ENCODE peak calls at places on chromosomes 5 and 9, in six cellular contexts. E, L, H, S, W and Q are unnamed samples.
A peak's percentile ranks its signal among the peaks of the same experiment; 100 is the strongest.

GRCh38 chr5:143176048-143176447 is 227.4 kb downstream of the NR3C1 start:
- DNase-seq in E (no peak), L (no peak), H (no peak), S (no peak), W (no peak), Q (no peak)

GRCh38 chr5:167945542-167946384 is 345.7 kb upstream of the WWC1 start:
- DNase-seq in E (no peak), L (peak; percentile 43), H (no peak), S (no peak), W (no peak), Q (no peak)

GRCh38 chr5:76204713-76205112 is 121.5 kb downstream of the SV2C start:
- DNase-seq in E (no peak), L (peak; percentile 64), H (no peak), S (no peak), W (peak; percentile 62), Q (no peak)

GRCh38 chr5:178548751-178549150 is 41.4 kb downstream of the COL23A1 start:
- DNase-seq in E (no peak), L (no peak), H (no peak), S (no peak), W (no peak), Q (no peak)

GRCh38 chr5:44935262-44935661 is 126.5 kb downstream of the MRPS30 start:
- DNase-seq in E (no peak), L (no peak), H (peak; percentile 60), S (no peak), W (no peak), Q (no peak)

GRCh38 chr5:164119806-164120440 is 614.5 kb downstream of the MAT2B start:
- DNase-seq in E (no peak), L (no peak), H (peak; percentile 33), S (peak; percentile 30), W (peak; percentile 71), Q (no peak)

GRCh38 chr5:2759091-2759490 is 7.6 kb upstream of the IRX2 start:
- DNase-seq in E (no peak), L (no peak), H (no peak), S (no peak), W (no peak), Q (no peak)

GRCh38 chr9:130536594-130537215 is 42.7 kb upstream of the FUBP3 start:
- DNase-seq in E (no peak), L (no peak), H (no peak), S (no peak), W (no peak), Q (no peak)

GRCh38 chr9:104810421-104811339 is 46.8 kb downstream of the NIPSNAP3B start:
- DNase-seq in E (no peak), L (no peak), H (peak; percentile 15), S (no peak), W (peak; percentile 35), Q (no peak)

GRCh38 chr5:6914336-6914735 is 201.1 kb downstream of the TENT4A start:
- DNase-seq in E (no peak), L (no peak), H (no peak), S (no peak), W (no peak), Q (no peak)

GRCh38 chr5:134585966-134586365 is 46.7 kb downstream of the SAR1B start:
- DNase-seq in E (no peak), L (no peak), H (peak; percentile 6), S (no peak), W (no peak), Q (no peak)

GRCh38 chr5:82396871-82397514 is 118.8 kb upstream of the RPS23 start:
- DNase-seq in E (peak; percentile 89), L (peak; percentile 26), H (no peak), S (peak; percentile 92), W (peak; percentile 73), Q (no peak)

GRCh38 chr5:139645495-139645871 is 2.7 kb upstream of the CXXC5 start:
- DNase-seq in E (no peak), L (no peak), H (no peak), S (no peak), W (no peak), Q (no peak)

GRCh38 chr5:38825494-38825893 is 20.3 kb upstream of the OSMR start:
- DNase-seq in E (no peak), L (no peak), H (no peak), S (peak; percentile 12), W (no peak), Q (no peak)

GRCh38 chr5:90170231-90170630 is 239.3 kb downstream of the CETN3 start:
- DNase-seq in E (no peak), L (no peak), H (no peak), S (no peak), W (no peak), Q (no peak)

GRCh38 chr5:62477801-62478200 is 65.2 kb downstream of the IPO11 start:
- DNase-seq in E (no peak), L (no peak), H (no peak), S (no peak), W (no peak), Q (no peak)

GRCh38 chr5:79685621-79686020 is 4.0 kb upstream of the CMYA5 start:
- DNase-seq in E (no peak), L (no peak), H (no peak), S (no peak), W (no peak), Q (no peak)

GRCh38 chr9:92393686-92394085 is 10.7 kb downstream of the OGN start:
- DNase-seq in E (no peak), L (no peak), H (no peak), S (no peak), W (no peak), Q (no peak)

GRCh38 chr9:136014147-136014927 is 53.2 kb upstream of the UBAC1 start:
- DNase-seq in E (no peak), L (no peak), H (peak; percentile 9), S (no peak), W (no peak), Q (no peak)

GRCh38 chr9:13139641-13140171 is 139.8 kb downstream of the MPDZ start:
- DNase-seq in E (no peak), L (no peak), H (no peak), S (peak; percentile 3), W (peak; percentile 7), Q (no peak)

GRCh38 chr9:97703437-97704326 is 6.5 kb upstream of the XPA start:
- DNase-seq in E (no peak), L (peak; percentile 32), H (no peak), S (peak; percentile 74), W (peak; percentile 40), Q (no peak)

GRCh38 chr9:35910613-35911488 is 1.6 kb downstream of the SPAAR start:
- DNase-seq in E (no peak), L (no peak), H (no peak), S (peak; percentile 58), W (peak; percentile 63), Q (no peak)

DNA sequence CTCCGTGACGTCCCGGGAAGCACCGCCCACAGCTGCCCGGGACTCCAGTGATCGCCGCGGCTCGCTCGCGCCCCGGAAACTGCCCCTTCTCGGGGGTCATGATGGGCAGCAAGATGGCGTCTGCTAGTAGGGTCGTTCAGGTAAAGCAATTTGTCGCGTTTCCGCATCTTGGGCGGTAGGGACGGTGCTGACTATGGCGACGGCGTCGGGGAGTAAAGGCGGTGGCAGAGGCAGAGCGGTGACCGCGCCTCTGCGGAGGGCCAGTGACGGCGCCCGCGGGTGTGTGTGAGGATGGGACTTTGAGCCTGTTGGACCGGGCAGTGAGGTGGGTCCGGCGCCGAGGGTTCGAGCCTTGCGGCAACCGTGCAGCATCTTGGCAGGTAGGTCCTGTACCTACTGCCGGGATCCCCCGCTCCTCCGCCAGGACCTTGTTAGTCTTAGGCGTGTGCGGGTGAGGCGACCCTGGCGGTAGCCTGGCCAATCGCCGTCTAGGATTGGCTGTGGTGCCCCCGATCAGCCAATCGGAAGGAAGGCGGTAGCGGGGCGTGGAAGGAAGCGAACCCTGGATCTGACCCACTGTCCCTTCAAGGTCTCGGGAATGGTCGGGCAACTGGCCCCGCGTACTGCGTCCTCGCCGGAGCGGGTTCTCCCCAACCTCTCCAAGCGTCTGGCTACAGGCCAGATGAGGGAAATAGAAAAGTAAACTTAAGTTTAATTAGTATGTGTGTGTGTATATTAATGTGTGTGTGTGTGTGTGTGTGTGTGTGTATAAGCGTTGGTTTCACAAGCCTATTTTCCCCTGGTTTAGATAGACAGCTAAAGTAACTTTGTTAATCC is 16.7 kb upstream of the CDK7 start:
- DNase-seq in E (peak; percentile 96), L (peak; percentile 95), H (peak; percentile 94), S (peak; percentile 88), W (peak; percentile 97), Q (peak; percentile 91)
- TF ChIP-seq CTCF in E (peak; percentile 26), L (peak; percentile 40), H (no peak), S (peak; percentile 4), W (no peak), Q (peak; percentile 67)

GRCh38 chr5:31479706-31480105 is 52.2 kb downstream of the DROSHA start:
- DNase-seq in E (no peak), L (no peak), H (no peak), S (no peak), W (no peak), Q (no peak)
- TF ChIP-seq CTCF in E (no peak), L (no peak), H (no peak), S (no peak), W (no peak), Q (no peak)

GRCh38 chr9:107976767-107977166 is 487.2 kb upstream of the KLF4 start:
- DNase-seq in E (peak; percentile 90), L (no peak), H (no peak), S (no peak), W (no peak), Q (no peak)
- TF ChIP-seq CTCF in E (no peak), L (no peak), H (no peak), S (no peak), W (no peak), Q (no peak)

GRCh38 chr9:5321058-5321457 is 16.5 kb upstream of the RLN2 start:
- DNase-seq in E (no peak), L (no peak), H (no peak), S (peak; percentile 1), W (no peak), Q (no peak)
- TF ChIP-seq CTCF in E (no peak), L (no peak), H (no peak), S (no peak), W (no peak), Q (peak; percentile 27)

GRCh38 chr9:37856551-37856950 is 47.4 kb downstream of the SLC25A51 start:
- DNase-seq in E (no peak), L (no peak), H (no peak), S (no peak), W (no peak), Q (no peak)

GRCh38 chr9:37862530-37862929 is 41.4 kb downstream of the SLC25A51 start:
- DNase-seq in E (no peak), L (no peak), H (no peak), S (no peak), W (no peak), Q (no peak)

DNA sequence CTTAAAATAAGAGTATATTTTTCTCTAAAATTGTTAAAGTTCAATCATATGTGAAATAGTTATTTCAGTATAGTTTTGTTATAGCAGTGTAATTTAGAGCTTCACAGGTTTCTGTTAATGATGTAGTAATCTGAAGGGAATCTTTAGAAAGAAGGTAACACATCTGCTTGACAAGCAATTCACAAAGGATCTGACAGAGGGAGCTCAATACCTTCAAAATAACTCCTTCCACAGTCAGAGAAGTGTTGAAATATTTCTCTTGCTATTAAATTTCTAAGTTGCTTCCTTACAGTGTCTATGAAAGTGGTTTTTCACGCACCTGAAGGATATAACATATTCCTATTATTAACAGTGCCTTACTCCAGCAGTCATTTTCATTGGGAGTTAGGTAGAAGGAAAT is 44.9 kb downstream of the SLC25A51 start:
- DNase-seq in E (no peak), L (no peak), H (no peak), S (no peak), W (no peak), Q (no peak)
- TF ChIP-seq CTCF in E (no peak), L (no peak), H (no peak), S (peak; percentile 11), W (no peak), Q (no peak)